ENCODE peak calls at places on chromosome 7, in eight cellular contexts. O is CD8-positive, alpha-beta memory T cell; X is sigmoid colon; A is ascending aorta; V is HL-60; G is H9; C is right cardiac atrium; H is stomach. W is an unnamed sample.

GRCh38 chr7:114820993-114821945 is 100.6 kb upstream of the MDFIC start:
- DNase-seq in X (no peak), G (no peak), H (no peak), C (no peak), V (no peak), O (no peak), A (no peak), W (no peak)

GRCh38 chr7:7681191-7681935 is 37.0 kb downstream of the RPA3 start:
- DNase-seq in V (peak), O (peak), C (no peak), X (no peak), A (no peak), G (no peak), H (no peak), W (peak)

GRCh38 chr7:156017916-156018700 is 205.8 kb upstream of the SHH start:
- DNase-seq in A (no peak), C (no peak), H (peak), X (no peak), G (no peak), O (no peak), V (no peak), W (peak)

GRCh38 chr7:69732203-69732602 is 133.9 kb downstream of the AUTS2 start:
- DNase-seq in C (no peak), O (no peak), A (no peak), H (peak), V (no peak), X (no peak), G (no peak), W (no peak)

GRCh38 chr7:1397491-1398327 is 61.6 kb downstream of the MICALL2 start:
- DNase-seq in G (no peak), H (no peak), C (no peak), A (no peak), X (no peak), V (no peak), O (no peak), W (no peak)

GRCh38 chr7:151757274-151757673 is 119.6 kb downstream of the PRKAG2 start:
- DNase-seq in A (no peak), G (no peak), H (no peak), X (no peak), V (no peak), O (no peak), C (no peak), W (no peak)

GRCh38 chr7:19834566-19834965 is 61.1 kb upstream of the TMEM196 start:
- DNase-seq in C (no peak), O (no peak), X (no peak), V (no peak), H (no peak), G (no peak), A (no peak), W (no peak)

GRCh38 chr7:152759655-152760383 is at the start of gene ACTR3B:
- DNase-seq in H (peak), O (peak), X (peak), G (peak), A (peak), C (peak), V (peak), W (peak)

GRCh38 chr7:6675807-6676405 is 30.8 kb downstream of the ZNF12 start:
- DNase-seq in A (no peak), C (no peak), X (no peak), H (no peak), V (no peak), O (no peak), G (no peak), W (no peak)

GRCh38 chr7:122532406-122533269 is 166.3 kb downstream of the RNF133 start:
- DNase-seq in X (no peak), O (no peak), C (no peak), H (no peak), A (no peak), G (peak), V (no peak), W (no peak)

GRCh38 chr7:26102176-26102575 is 49.8 kb upstream of the NFE2L3 start:
- DNase-seq in X (no peak), H (no peak), C (no peak), V (no peak), A (no peak), G (no peak), O (no peak), W (no peak)

GRCh38 chr7:77327932-77328628 is 88.1 kb downstream of the GSAP start:
- DNase-seq in V (peak), A (no peak), O (peak), C (peak), X (peak), G (no peak), H (no peak), W (no peak)

GRCh38 chr7:146150153-146150552 is 33.6 kb downstream of the CNTNAP2 start:
- DNase-seq in C (no peak), O (no peak), A (no peak), G (no peak), X (no peak), H (no peak), V (no peak), W (no peak)

GRCh38 chr7:6299774-6300173 is 27.4 kb upstream of the CYTH3 start:
- DNase-seq in C (no peak), G (no peak), A (no peak), V (no peak), H (no peak), X (no peak), O (no peak), W (no peak)

GRCh38 chr7:144791488-144791887 is 44.4 kb downstream of the TPK1 start:
- DNase-seq in A (no peak), X (no peak), V (no peak), C (no peak), G (no peak), H (no peak), O (no peak), W (no peak)

GRCh38 chr7:95011156-95011928 is 103.9 kb downstream of the PPP1R9A start:
- DNase-seq in C (no peak), H (no peak), O (no peak), A (no peak), G (no peak), X (no peak), V (no peak), W (no peak)

GRCh38 chr7:29893351-29894005 is 87.2 kb downstream of the WIPF3 start:
- DNase-seq in X (no peak), C (no peak), A (no peak), V (no peak), O (no peak), G (no peak), H (no peak), W (no peak)

GRCh38 chr7:40826419-40827216 is 691.8 kb downstream of the SUGCT start:
- DNase-seq in H (no peak), G (no peak), A (no peak), C (no peak), X (no peak), V (no peak), O (no peak), W (no peak)

GRCh38 chr7:21828846-21829245 is 116.9 kb downstream of the CDCA7L start:
- DNase-seq in V (no peak), G (peak), C (no peak), O (no peak), H (no peak), X (no peak), A (no peak), W (no peak)

GRCh38 chr7:121385800-121386179 is 10.3 kb downstream of the FAM3C start:
- DNase-seq in O (no peak), H (no peak), G (no peak), A (no peak), C (no peak), X (no peak), V (no peak), W (no peak)

GRCh38 chr7:139382439-139382838 is 22.7 kb downstream of the LUC7L2 start:
- DNase-seq in C (no peak), V (no peak), O (no peak), H (no peak), A (no peak), G (no peak), X (no peak), W (no peak)

GRCh38 chr7:101134399-101134980 is 7.6 kb downstream of the SERPINE1 start:
- DNase-seq in C (no peak), O (no peak), X (no peak), V (no peak), G (no peak), A (no peak), H (no peak), W (no peak)

GRCh38 chr7:30448461-30449189 is 30.0 kb downstream of the NOD1 start:
- DNase-seq in O (no peak), V (no peak), X (no peak), G (no peak), A (no peak), H (peak), C (no peak), W (no peak)

GRCh38 chr7:2632717-2633537 is 1.1 kb downstream of the TTYH3 start:
- DNase-seq in O (peak), G (no peak), C (peak), A (peak), H (peak), V (peak), X (peak), W (peak)

GRCh38 chr7:108109216-108109908 is 20.8 kb downstream of the LAMB4 start:
- DNase-seq in V (peak), C (no peak), X (no peak), H (no peak), O (no peak), G (no peak), A (no peak), W (peak)

GRCh38 chr7:18086165-18087030 is 58.8 kb upstream of the PRPS1L1 start:
- DNase-seq in X (peak), A (no peak), V (peak), G (peak), H (no peak), C (peak), O (no peak), W (peak)

GRCh38 chr7:150405584-150406310 is 26.6 kb downstream of the ZNF775 start:
- DNase-seq in H (no peak), C (no peak), A (no peak), X (no peak), O (no peak), G (peak), V (peak), W (peak)

GRCh38 chr7:13044309-13044708 is 356.9 kb downstream of the ARL4A start:
- DNase-seq in H (no peak), G (no peak), O (no peak), C (no peak), V (no peak), A (no peak), X (no peak), W (no peak)

GRCh38 chr7:28155019-28155660 is 25.5 kb downstream of the JAZF1 start:
- DNase-seq in G (no peak), C (no peak), O (no peak), A (no peak), X (no peak), H (no peak), V (no peak), W (no peak)
- H3K27ac ChIP-seq in G (no peak), C (no peak), O (no peak), A (no peak), X (no peak), H (no peak), V (no peak), W (no peak)

DNA sequence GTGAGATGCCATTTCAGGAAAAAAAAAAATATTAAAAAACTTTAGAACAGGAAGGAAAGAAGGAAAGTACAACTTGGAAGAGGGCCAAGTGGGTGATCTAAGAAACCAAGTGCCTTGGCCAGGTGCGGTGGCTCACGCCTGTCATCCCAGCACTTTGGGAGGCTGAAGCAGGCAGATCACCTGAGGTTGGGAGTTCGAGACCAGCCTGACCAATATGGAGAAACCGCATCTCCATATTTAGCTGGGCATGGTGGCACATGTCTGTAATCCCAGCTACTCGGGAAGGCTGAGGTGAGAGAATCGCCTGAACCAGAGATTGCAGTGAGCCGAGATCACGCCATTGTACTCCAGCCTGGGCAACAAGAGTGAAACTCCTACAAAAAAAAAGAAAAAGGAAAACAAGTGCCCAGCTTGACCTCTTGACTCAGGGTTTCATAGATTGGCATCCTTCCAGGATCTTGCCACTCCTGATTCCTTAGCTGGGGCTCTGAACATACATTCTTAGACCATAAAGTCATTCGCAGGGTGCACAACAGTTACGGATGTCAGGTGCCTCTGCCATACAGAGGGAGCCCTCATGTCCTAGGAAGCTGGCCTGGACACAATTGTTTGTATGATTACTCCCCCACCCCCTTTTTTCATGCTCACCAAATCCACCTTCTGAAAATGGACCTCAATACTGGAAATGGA is 2.1 kb upstream of the GUSB start:
- DNase-seq in X (no peak), H (no peak), A (no peak), C (no peak), O (no peak), V (no peak), G (no peak), W (no peak)
- H3K27ac ChIP-seq in X (no peak), H (no peak), A (no peak), C (no peak), O (no peak), V (no peak), G (no peak), W (no peak)

GRCh38 chr7:50565559-50565916 is 333 bp upstream of the DDC start:
- DNase-seq in H (no peak), V (no peak), C (no peak), G (no peak), A (no peak), X (no peak), O (no peak), W (no peak)
- H3K27ac ChIP-seq in H (no peak), V (no peak), C (no peak), G (no peak), A (no peak), X (no peak), O (no peak), W (no peak)

DNA sequence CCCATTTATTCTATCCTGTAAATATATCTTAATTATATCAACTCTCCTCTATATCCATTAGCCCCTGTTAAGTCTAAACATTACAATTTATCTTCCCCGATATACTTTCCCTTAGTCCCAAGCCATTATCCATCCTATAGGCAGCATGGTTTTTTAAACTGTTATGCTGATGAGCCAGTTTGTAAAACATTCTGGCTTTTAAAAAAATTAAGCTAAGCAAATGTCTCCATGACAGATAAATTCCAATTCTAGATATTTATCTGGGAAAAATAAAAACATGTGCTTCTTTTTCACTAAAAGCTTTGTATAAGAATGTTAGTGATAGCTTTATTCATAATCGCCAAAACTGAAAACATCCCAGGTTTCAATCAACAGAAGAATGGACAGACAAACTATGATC is 183.2 kb upstream of the GNAI1 start:
- DNase-seq in A (no peak), C (no peak), H (no peak), G (no peak), X (no peak), V (no peak), O (no peak), W (no peak)
- H3K27ac ChIP-seq in A (no peak), C (no peak), H (no peak), G (no peak), X (no peak), V (no peak), O (no peak), W (no peak)

GRCh38 chr7:16803881-16804673 is 722 bp downstream of the AGR2 start:
- DNase-seq in C (no peak), O (no peak), X (no peak), G (no peak), A (no peak), H (no peak), V (no peak), W (no peak)
- H3K27ac ChIP-seq in C (no peak), O (no peak), X (no peak), G (no peak), A (no peak), H (peak), V (no peak), W (no peak)

GRCh38 chr7:33872870-33873269 is 32.5 kb upstream of the BMPER start:
- DNase-seq in A (no peak), O (no peak), V (no peak), C (no peak), H (no peak), G (no peak), X (no peak), W (no peak)
- H3K27ac ChIP-seq in A (no peak), O (no peak), V (no peak), C (no peak), H (no peak), G (no peak), X (no peak), W (no peak)

W was measured in testis.